ENCODE peak calls at places on chromosomes 2 and 18, in seven cellular contexts. J is SJSA1; Y is activated CD8-positive, alpha-beta memory T cell treated with anti-CD3 and anti-CD28 coated beads, Interleukin-2, amount 10 ng/mL, durations not matched to agents 7 days and 5 days; U is stimulated activated CD8-positive, alpha-beta memory T cell treated with anti-CD3 and anti-CD28 coated beads, Interleukin-7, amount 100 ng/mL, for 24 hours; R is lung; G is naive thymus-derived CD8-positive, alpha-beta T cell; F is effector memory CD4-positive, alpha-beta T cell. E is an unnamed sample.

GRCh38 chr2:100202567-100202966 is 60.2 kb upstream of the AFF3 start:
- DNase-seq in F (no peak), R (no peak), G (no peak), U (no peak), Y (no peak), J (no peak), E (no peak)

GRCh38 chr2:240960963-240961876 is 37.2 kb upstream of the SNED1 start:
- DNase-seq in G (no peak), J (peak; percentile 22), R (no peak), Y (peak; percentile 26), U (no peak), F (no peak), E (no peak)

GRCh38 chr2:223522796-223523195 is 79.4 kb downstream of the SCG2 start:
- DNase-seq in F (no peak), J (no peak), Y (no peak), R (no peak), G (no peak), U (no peak), E (no peak)

GRCh38 chr18:31598021-31598805 is 6.5 kb downstream of the TTR start:
- DNase-seq in Y (no peak), G (no peak), J (no peak), F (no peak), U (no peak), R (no peak), E (no peak)

GRCh38 chr2:100941646-100942240 is 60.3 kb upstream of the RPL31 start:
- DNase-seq in J (no peak), R (no peak), U (no peak), Y (no peak), G (no peak), F (no peak), E (no peak)

GRCh38 chr18:37218022-37218590 is 347.5 kb downstream of the CELF4 start:
- DNase-seq in J (no peak), R (no peak), U (no peak), G (no peak), Y (no peak), F (no peak), E (no peak)

GRCh38 chr18:63850010-63850409 is 37.5 kb upstream of the SERPINB2 start:
- DNase-seq in U (no peak), J (peak; percentile 58), G (no peak), Y (no peak), F (no peak), R (no peak), E (peak; percentile 23)

GRCh38 chr2:73984922-73985317 is 210 bp downstream of the TET3 start:
- DNase-seq in U (no peak), F (peak; percentile 63), R (peak; percentile 52), G (peak; percentile 58), Y (peak; percentile 65), J (no peak), E (peak; percentile 47)

GRCh38 chr18:48798334-48799197 is 152.2 kb downstream of the SMAD7 start:
- DNase-seq in U (no peak), Y (peak; percentile 37), R (no peak), J (peak; percentile 32), G (no peak), F (no peak), E (no peak)

GRCh38 chr18:54713386-54713785 is 114.9 kb upstream of the RAB27B start:
- DNase-seq in G (no peak), J (no peak), F (no peak), Y (peak; percentile 59), U (no peak), R (no peak), E (no peak)

GRCh38 chr18:77058186-77058847 is 74.3 kb downstream of the MBP start:
- DNase-seq in R (no peak), Y (no peak), F (no peak), J (no peak), U (no peak), G (no peak), E (no peak)

GRCh38 chr2:108594132-108594981 is 60.1 kb downstream of the LIMS1 start:
- DNase-seq in F (no peak), U (no peak), J (peak; percentile 55), G (no peak), R (no peak), Y (peak; percentile 51), E (no peak)

GRCh38 chr2:127014630-127015029 is 92.3 kb downstream of the BIN1 start:
- DNase-seq in Y (no peak), G (no peak), J (no peak), F (no peak), U (no peak), R (no peak), E (no peak)